ENCODE peak calls at places on chromosomes 11 and 22, in seven cellular contexts. One of them, this sample, is unnamed.

GRCh38 chr11:70819022-70819421 is 420.7 kb downstream of the CTTN start:
- DNase-seq in Caco-2: no peak
- DNase-seq in neuronal stem cell: no peak
- DNase-seq in heart right ventricle: no peak
- DNase-seq in heart left ventricle: no peak
- DNase-seq in fibroblast of lung: no peak
- DNase-seq in body of pancreas: no peak
- DNase-seq in this sample: no peak

GRCh38 chr11:11252403-11252802 is 100.6 kb downstream of the CSNK2A3 start:
- DNase-seq in body of pancreas: no peak
- DNase-seq in fibroblast of lung: no peak
- DNase-seq in heart left ventricle: no peak
- DNase-seq in Caco-2: no peak
- DNase-seq in heart right ventricle: no peak
- DNase-seq in neuronal stem cell: no peak
- DNase-seq in this sample: no peak

GRCh38 chr22:37425800-37426531 is 1.3 kb downstream of the ELFN2 start:
- DNase-seq in fibroblast of lung: peak; percentile 31
- DNase-seq in Caco-2: no peak
- DNase-seq in neuronal stem cell: no peak
- DNase-seq in heart right ventricle: no peak
- DNase-seq in heart left ventricle: no peak
- DNase-seq in body of pancreas: peak; percentile 26
- DNase-seq in this sample: no peak

GRCh38 chr11:6596237-6596877 is 7.1 kb downstream of the RRP8 start:
- DNase-seq in heart left ventricle: no peak
- DNase-seq in fibroblast of lung: no peak
- DNase-seq in body of pancreas: no peak
- DNase-seq in heart right ventricle: no peak
- DNase-seq in Caco-2: no peak
- DNase-seq in neuronal stem cell: no peak
- DNase-seq in this sample: no peak

GRCh38 chr11:30987819-30988218 is 381.7 kb downstream of the DCDC1 start:
- DNase-seq in heart right ventricle: no peak
- DNase-seq in neuronal stem cell: no peak
- DNase-seq in Caco-2: no peak
- DNase-seq in body of pancreas: no peak
- DNase-seq in heart left ventricle: no peak
- DNase-seq in fibroblast of lung: no peak
- DNase-seq in this sample: no peak

GRCh38 chr22:44894782-44895181 is 115.0 kb downstream of the PHF21B start:
- DNase-seq in fibroblast of lung: no peak
- DNase-seq in heart left ventricle: no peak
- DNase-seq in heart right ventricle: no peak
- DNase-seq in Caco-2: no peak
- DNase-seq in body of pancreas: no peak
- DNase-seq in neuronal stem cell: no peak
- DNase-seq in this sample: no peak

GRCh38 chr11:45079943-45080719 is 66.3 kb upstream of the PRDM11 start:
- DNase-seq in neuronal stem cell: no peak
- DNase-seq in fibroblast of lung: no peak
- DNase-seq in heart left ventricle: peak; percentile 53
- DNase-seq in heart right ventricle: no peak
- DNase-seq in Caco-2: no peak
- DNase-seq in body of pancreas: no peak
- DNase-seq in this sample: peak; percentile 80

GRCh38 chr11:86738615-86739014 is 61.7 kb upstream of the PRSS23 start:
- DNase-seq in Caco-2: no peak
- DNase-seq in fibroblast of lung: no peak
- DNase-seq in body of pancreas: no peak
- DNase-seq in heart left ventricle: no peak
- DNase-seq in heart right ventricle: no peak
- DNase-seq in neuronal stem cell: no peak
- DNase-seq in this sample: no peak

GRCh38 chr11:47393163-47394049 is 15.0 kb upstream of the SLC39A13 start:
- DNase-seq in fibroblast of lung: peak; percentile 63
- DNase-seq in Caco-2: no peak
- DNase-seq in neuronal stem cell: no peak
- DNase-seq in body of pancreas: no peak
- DNase-seq in heart left ventricle: no peak
- DNase-seq in heart right ventricle: peak; percentile 40
- DNase-seq in this sample: no peak

GRCh38 chr11:72004515-72005346 is 6.0 kb downstream of the IL18BP start:
- DNase-seq in body of pancreas: no peak
- DNase-seq in Caco-2: no peak
- DNase-seq in fibroblast of lung: no peak
- DNase-seq in neuronal stem cell: no peak
- DNase-seq in heart left ventricle: no peak
- DNase-seq in heart right ventricle: no peak
- DNase-seq in this sample: no peak

GRCh38 chr11:1356007-1356435 is 33.7 kb upstream of the BRSK2 start:
- DNase-seq in fibroblast of lung: no peak
- DNase-seq in heart left ventricle: no peak
- DNase-seq in neuronal stem cell: no peak
- DNase-seq in body of pancreas: no peak
- DNase-seq in Caco-2: peak; percentile 54
- DNase-seq in heart right ventricle: no peak
- DNase-seq in this sample: peak; percentile 2

GRCh38 chr22:44881246-44881600 is 128.6 kb downstream of the PHF21B start:
- DNase-seq in fibroblast of lung: no peak
- DNase-seq in Caco-2: no peak
- DNase-seq in heart right ventricle: no peak
- DNase-seq in neuronal stem cell: no peak
- DNase-seq in heart left ventricle: no peak
- DNase-seq in body of pancreas: no peak
- DNase-seq in this sample: no peak

GRCh38 chr11:36586543-36586942 is 7.8 kb upstream of the IFTAP start:
- DNase-seq in heart left ventricle: no peak
- DNase-seq in fibroblast of lung: no peak
- DNase-seq in Caco-2: no peak
- DNase-seq in neuronal stem cell: no peak
- DNase-seq in heart right ventricle: no peak
- DNase-seq in body of pancreas: no peak
- DNase-seq in this sample: no peak

GRCh38 chr11:16989554-16989953 is 24.7 kb downstream of the PLEKHA7 start:
- DNase-seq in neuronal stem cell: no peak
- DNase-seq in fibroblast of lung: no peak
- DNase-seq in Caco-2: no peak
- DNase-seq in body of pancreas: no peak
- DNase-seq in heart left ventricle: no peak
- DNase-seq in heart right ventricle: no peak
- DNase-seq in this sample: no peak

GRCh38 chr11:72712168-72712721 is 38.0 kb upstream of the PDE2A start:
- DNase-seq in fibroblast of lung: peak; percentile 19
- DNase-seq in neuronal stem cell: no peak
- DNase-seq in Caco-2: no peak
- DNase-seq in heart left ventricle: peak; percentile 74
- DNase-seq in heart right ventricle: peak; percentile 62
- DNase-seq in body of pancreas: no peak
- DNase-seq in this sample: no peak

GRCh38 chr22:32020117-32020516 is 22.9 kb upstream of the SLC5A1 start:
- DNase-seq in heart left ventricle: no peak
- DNase-seq in Caco-2: no peak
- DNase-seq in heart right ventricle: no peak
- DNase-seq in body of pancreas: no peak
- DNase-seq in neuronal stem cell: no peak
- DNase-seq in fibroblast of lung: peak; percentile 66
- DNase-seq in this sample: no peak

GRCh38 chr11:1508986-1509385 is 22.4 kb upstream of the MOB2 start:
- DNase-seq in body of pancreas: no peak
- DNase-seq in heart left ventricle: no peak
- DNase-seq in fibroblast of lung: no peak
- DNase-seq in Caco-2: no peak
- DNase-seq in neuronal stem cell: no peak
- DNase-seq in heart right ventricle: no peak
- DNase-seq in this sample: no peak

GRCh38 chr11:61004841-61005240 is 33.4 kb downstream of the CD6 start:
- DNase-seq in Caco-2: no peak
- DNase-seq in fibroblast of lung: no peak
- DNase-seq in heart right ventricle: no peak
- DNase-seq in heart left ventricle: no peak
- DNase-seq in neuronal stem cell: no peak
- DNase-seq in body of pancreas: no peak
- DNase-seq in this sample: peak; percentile 33

GRCh38 chr22:28594784-28595324 is 84.8 kb downstream of the TTC28 start:
- DNase-seq in fibroblast of lung: peak; percentile 86
- DNase-seq in Caco-2: peak; percentile 44
- DNase-seq in neuronal stem cell: peak; percentile 35
- DNase-seq in heart left ventricle: no peak
- DNase-seq in heart right ventricle: no peak
- DNase-seq in body of pancreas: no peak
- DNase-seq in this sample: no peak

GRCh38 chr11:82960000-82960778 is 58.7 kb downstream of the DDIAS start:
- DNase-seq in Caco-2: no peak
- DNase-seq in neuronal stem cell: no peak
- DNase-seq in heart right ventricle: no peak
- DNase-seq in heart left ventricle: no peak
- DNase-seq in body of pancreas: no peak
- DNase-seq in fibroblast of lung: no peak
- DNase-seq in this sample: peak; percentile 71

DNA sequence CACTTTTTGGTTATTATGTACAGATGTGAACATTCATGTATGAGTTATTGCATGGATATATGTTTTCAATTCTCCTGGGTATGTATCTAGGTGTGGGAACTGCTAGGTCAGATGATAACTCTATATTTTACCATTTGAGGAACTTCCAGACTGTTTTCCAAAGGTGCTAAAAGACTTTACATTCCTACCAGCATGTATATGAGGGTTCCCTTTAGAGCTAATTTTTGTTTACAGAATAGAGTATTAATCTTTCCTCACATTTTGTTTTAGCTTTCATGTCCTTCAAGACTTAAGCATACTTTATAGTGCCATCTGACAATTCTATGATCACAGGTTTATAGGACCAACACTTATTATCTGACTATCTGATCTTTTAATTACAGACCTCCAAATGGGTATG is 59.6 kb downstream of the HIRA start:
- DNase-seq in fibroblast of lung: no peak
- DNase-seq in Caco-2: no peak
- DNase-seq in heart right ventricle: no peak
- DNase-seq in heart left ventricle: no peak
- DNase-seq in body of pancreas: no peak
- DNase-seq in neuronal stem cell: no peak
- DNase-seq in this sample: no peak
- H3K36me3 ChIP-seq in fibroblast of lung: peaks cover 12% of the 10 kb centered on the region
- H3K36me3 ChIP-seq in Caco-2: peaks cover 2% of the 10 kb centered on the region
- H3K36me3 ChIP-seq in heart right ventricle: peaks cover 100% of the 10 kb centered on the region
- H3K36me3 ChIP-seq in heart left ventricle: peaks cover 98% of the 10 kb centered on the region
- H3K36me3 ChIP-seq in body of pancreas: peaks cover 26% of the 10 kb centered on the region
- H3K36me3 ChIP-seq in neuronal stem cell: peaks cover 98% of the 10 kb centered on the region
- H3K36me3 ChIP-seq in this sample: peaks cover 52% of the 10 kb centered on the region

GRCh38 chr11:9405721-9406120 is 21.3 kb downstream of the IPO7 start:
- DNase-seq in fibroblast of lung: no peak
- DNase-seq in heart left ventricle: no peak
- DNase-seq in neuronal stem cell: no peak
- DNase-seq in Caco-2: no peak
- DNase-seq in body of pancreas: no peak
- DNase-seq in heart right ventricle: no peak
- DNase-seq in this sample: no peak
- H3K36me3 ChIP-seq in fibroblast of lung: peaks cover 4% of the 10 kb centered on the region
- H3K36me3 ChIP-seq in heart left ventricle: peaks cover 61% of the 10 kb centered on the region
- H3K36me3 ChIP-seq in neuronal stem cell: peaks cover 79% of the 10 kb centered on the region
- H3K36me3 ChIP-seq in Caco-2: peaks cover 1% of the 10 kb centered on the region
- H3K36me3 ChIP-seq in body of pancreas: peaks cover 6% of the 10 kb centered on the region
- H3K36me3 ChIP-seq in heart right ventricle: peaks cover 66% of the 10 kb centered on the region
- H3K36me3 ChIP-seq in this sample: no peaks in the 10 kb centered on the region

GRCh38 chr22:49155809-49156580 is 671.7 kb downstream of the BRD1 start:
- DNase-seq in fibroblast of lung: no peak
- DNase-seq in body of pancreas: no peak
- DNase-seq in heart right ventricle: no peak
- DNase-seq in heart left ventricle: no peak
- DNase-seq in neuronal stem cell: no peak
- DNase-seq in Caco-2: no peak
- DNase-seq in this sample: no peak

GRCh38 chr22:49153921-49154320 is 673.8 kb downstream of the BRD1 start:
- DNase-seq in heart left ventricle: no peak
- DNase-seq in heart right ventricle: no peak
- DNase-seq in body of pancreas: no peak
- DNase-seq in fibroblast of lung: no peak
- DNase-seq in Caco-2: no peak
- DNase-seq in neuronal stem cell: no peak
- DNase-seq in this sample: no peak

GRCh38 chr22:49154433-49154832 is 673.2 kb downstream of the BRD1 start:
- DNase-seq in fibroblast of lung: no peak
- DNase-seq in neuronal stem cell: no peak
- DNase-seq in heart right ventricle: no peak
- DNase-seq in Caco-2: no peak
- DNase-seq in heart left ventricle: no peak
- DNase-seq in body of pancreas: no peak
- DNase-seq in this sample: no peak

GRCh38 chr22:49156662-49157285 is 670.9 kb downstream of the BRD1 start:
- DNase-seq in body of pancreas: peak; percentile 83
- DNase-seq in fibroblast of lung: no peak
- DNase-seq in heart left ventricle: no peak
- DNase-seq in Caco-2: no peak
- DNase-seq in heart right ventricle: no peak
- DNase-seq in neuronal stem cell: no peak
- DNase-seq in this sample: no peak

DNA sequence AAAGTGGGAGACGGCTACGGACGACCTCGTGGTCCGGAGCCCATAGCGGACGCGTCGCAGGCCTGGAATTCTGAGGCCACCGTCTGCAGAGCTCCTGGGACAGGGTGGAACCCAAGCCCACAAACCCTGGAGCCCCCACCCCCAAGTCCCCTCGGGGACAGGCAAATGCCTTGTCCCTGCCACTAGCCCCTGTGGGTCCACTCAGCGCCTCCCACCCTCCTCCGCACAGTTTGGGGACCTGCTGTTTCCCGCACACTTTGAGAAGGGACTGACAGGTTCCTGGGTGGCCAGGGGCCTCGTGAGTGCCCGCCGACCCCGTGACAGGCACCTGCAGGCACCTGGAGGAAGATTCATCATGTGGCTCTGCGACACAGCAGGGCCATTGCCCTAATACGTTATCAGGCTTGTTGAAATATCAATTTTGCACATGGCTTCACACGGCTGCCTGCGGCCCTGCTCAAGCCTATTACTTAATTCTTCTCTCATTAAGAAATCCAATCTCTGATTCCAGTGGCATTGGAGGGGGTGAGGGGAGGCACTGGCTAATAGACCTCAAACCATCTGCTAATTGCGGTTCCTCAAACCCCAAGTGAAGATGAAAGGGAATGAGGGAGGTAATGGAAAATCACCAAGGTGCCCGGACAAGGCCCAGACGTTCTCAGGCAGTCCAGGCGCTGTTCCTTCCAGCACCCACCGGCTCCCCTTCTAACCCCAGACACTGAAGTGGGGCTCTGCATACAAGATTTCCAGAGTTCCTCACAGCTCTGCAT is 672.4 kb downstream of the BRD1 start:
- DNase-seq in neuronal stem cell: no peak
- DNase-seq in heart right ventricle: no peak
- DNase-seq in fibroblast of lung: no peak
- DNase-seq in Caco-2: no peak
- DNase-seq in body of pancreas: no peak
- DNase-seq in heart left ventricle: no peak
- DNase-seq in this sample: no peak
- H3K36me3 ChIP-seq in neuronal stem cell: no peaks in the 10 kb centered on the region
- H3K36me3 ChIP-seq in heart right ventricle: no peaks in the 10 kb centered on the region
- H3K36me3 ChIP-seq in fibroblast of lung: no peaks in the 10 kb centered on the region
- H3K36me3 ChIP-seq in Caco-2: no peaks in the 10 kb centered on the region
- H3K36me3 ChIP-seq in body of pancreas: no peaks in the 10 kb centered on the region
- H3K36me3 ChIP-seq in heart left ventricle: no peaks in the 10 kb centered on the region
- H3K36me3 ChIP-seq in this sample: no peaks in the 10 kb centered on the region

GRCh38 chr11:3044915-3045314 is 12.3 kb downstream of the CARS1 start:
- DNase-seq in body of pancreas: no peak
- DNase-seq in neuronal stem cell: no peak
- DNase-seq in fibroblast of lung: no peak
- DNase-seq in heart right ventricle: no peak
- DNase-seq in heart left ventricle: no peak
- DNase-seq in Caco-2: no peak
- DNase-seq in this sample: no peak
- H3K36me3 ChIP-seq in body of pancreas: peaks cover 5% of the 10 kb centered on the region
- H3K36me3 ChIP-seq in neuronal stem cell: peaks cover 76% of the 10 kb centered on the region
- H3K36me3 ChIP-seq in fibroblast of lung: peaks cover 27% of the 10 kb centered on the region
- H3K36me3 ChIP-seq in heart right ventricle: peaks cover 41% of the 10 kb centered on the region
- H3K36me3 ChIP-seq in heart left ventricle: peaks cover 32% of the 10 kb centered on the region
- H3K36me3 ChIP-seq in Caco-2: no peaks in the 10 kb centered on the region
- H3K36me3 ChIP-seq in this sample: peaks cover 18% of the 10 kb centered on the region

This sample was measured in CD8-positive, alpha-beta memory T cell.